ENCODE peak calls at places on chromosomes 12 and 14, in four cellular contexts. One of them, this sample, is unnamed. For H3K4me1, the result is how much of the 10 kb centered on the place peaks cover.

GRCh38 chr12:58364389-58365086 is 423.2 kb downstream of the ATP23 start:
- DNase-seq in left ventricle myocardium inferior: no peak
- DNase-seq in tibial nerve: no peak
- DNase-seq in aorta: no peak
- DNase-seq in this sample: no peak

GRCh38 chr14:51219473-51220448 is 20.3 kb upstream of the TMX1 start:
- DNase-seq in left ventricle myocardium inferior: no peak
- DNase-seq in tibial nerve: peak
- DNase-seq in aorta: no peak
- DNase-seq in this sample: no peak

GRCh38 chr12:104275689-104276088 is 27.9 kb upstream of the EID3 start:
- DNase-seq in left ventricle myocardium inferior: no peak
- DNase-seq in tibial nerve: no peak
- DNase-seq in aorta: no peak
- DNase-seq in this sample: no peak

GRCh38 chr12:103632554-103633216 is 45.6 kb downstream of the STAB2 start:
- DNase-seq in left ventricle myocardium inferior: no peak
- DNase-seq in tibial nerve: no peak
- DNase-seq in aorta: peak
- DNase-seq in this sample: no peak

GRCh38 chr14:78927261-78927660 is 757.1 kb downstream of the NRXN3 start:
- DNase-seq in left ventricle myocardium inferior: no peak
- DNase-seq in tibial nerve: no peak
- DNase-seq in aorta: no peak
- DNase-seq in this sample: no peak

GRCh38 chr14:92586001-92586947 is 72.7 kb downstream of the RIN3 start:
- DNase-seq in left ventricle myocardium inferior: no peak
- DNase-seq in tibial nerve: no peak
- DNase-seq in aorta: peak
- DNase-seq in this sample: no peak

GRCh38 chr12:51389302-51389999 is 1.8 kb downstream of the GALNT6 start:
- DNase-seq in left ventricle myocardium inferior: no peak
- DNase-seq in tibial nerve: no peak
- DNase-seq in aorta: no peak
- DNase-seq in this sample: no peak

GRCh38 chr14:87260460-87260859 is 732.5 kb downstream of the GALC start:
- DNase-seq in left ventricle myocardium inferior: no peak
- DNase-seq in tibial nerve: no peak
- DNase-seq in aorta: no peak
- DNase-seq in this sample: no peak

GRCh38 chr12:131091976-131092691 is 138.4 kb downstream of the ADGRD1 start:
- DNase-seq in left ventricle myocardium inferior: no peak
- DNase-seq in tibial nerve: no peak
- DNase-seq in aorta: peak
- DNase-seq in this sample: peak

GRCh38 chr12:3755898-3756297 is 3.0 kb upstream of the CRACR2A start:
- DNase-seq in left ventricle myocardium inferior: no peak
- DNase-seq in tibial nerve: no peak
- DNase-seq in aorta: no peak
- DNase-seq in this sample: no peak

GRCh38 chr12:58365087-58365390 is 423.7 kb downstream of the ATP23 start:
- DNase-seq in left ventricle myocardium inferior: no peak
- DNase-seq in tibial nerve: no peak
- DNase-seq in aorta: no peak
- DNase-seq in this sample: no peak

GRCh38 chr12:457676-458075 is 2.1 kb upstream of the B4GALNT3 start:
- DNase-seq in left ventricle myocardium inferior: no peak
- DNase-seq in tibial nerve: no peak
- DNase-seq in aorta: no peak
- DNase-seq in this sample: no peak

GRCh38 chr12:74539765-74540526 is 2.3 kb downstream of the ATXN7L3B start:
- DNase-seq in left ventricle myocardium inferior: no peak
- DNase-seq in tibial nerve: no peak
- DNase-seq in aorta: no peak
- DNase-seq in this sample: no peak

GRCh38 chr14:73567951-73568885 is 795 bp upstream of the ACOT2 start:
- DNase-seq in left ventricle myocardium inferior: no peak
- DNase-seq in tibial nerve: no peak
- DNase-seq in aorta: no peak
- DNase-seq in this sample: no peak

GRCh38 chr12:112900298-112901145 is 6.2 kb upstream of the OAS1 start:
- DNase-seq in left ventricle myocardium inferior: no peak
- DNase-seq in tibial nerve: peak
- DNase-seq in aorta: no peak
- DNase-seq in this sample: no peak

GRCh38 chr12:107732365-107732764 is 28.6 kb downstream of the PRDM4 start:
- DNase-seq in left ventricle myocardium inferior: no peak
- DNase-seq in tibial nerve: no peak
- DNase-seq in aorta: no peak
- DNase-seq in this sample: no peak

GRCh38 chr12:124928912-124929530 is 14.6 kb upstream of the UBC start:
- DNase-seq in left ventricle myocardium inferior: no peak
- DNase-seq in tibial nerve: no peak
- DNase-seq in aorta: peak
- DNase-seq in this sample: no peak

DNA sequence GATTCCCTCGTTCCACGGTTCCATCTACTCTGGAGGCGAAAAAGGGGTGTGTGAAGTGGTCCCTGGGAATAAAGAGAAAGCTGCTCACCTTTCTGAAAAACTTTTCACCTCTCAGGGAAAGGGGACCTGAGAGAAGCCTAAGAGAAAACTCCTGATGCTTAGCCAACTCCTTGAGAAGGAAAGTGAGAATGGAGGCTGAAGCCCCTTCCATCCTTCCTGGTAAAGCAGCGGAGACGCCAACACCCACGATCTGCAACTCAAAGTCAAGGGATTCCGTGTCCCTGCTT is 110.0 kb downstream of the ARF6 start:
- DNase-seq in left ventricle myocardium inferior: no peak
- DNase-seq in tibial nerve: no peak
- DNase-seq in aorta: no peak
- DNase-seq in this sample: no peak
- H3K4me1 ChIP-seq in left ventricle myocardium inferior: half or more
- H3K4me1 ChIP-seq in tibial nerve: under half
- H3K4me1 ChIP-seq in aorta: under half
- H3K4me1 ChIP-seq in this sample: under half

GRCh38 chr14:22813145-22813544 is 2.1 kb downstream of the SLC7A7 start:
- DNase-seq in left ventricle myocardium inferior: no peak
- DNase-seq in tibial nerve: no peak
- DNase-seq in aorta: no peak
- DNase-seq in this sample: no peak

GRCh38 chr14:22814945-22815713 is at the start of gene SLC7A7:
- DNase-seq in left ventricle myocardium inferior: no peak
- DNase-seq in tibial nerve: no peak
- DNase-seq in aorta: no peak
- DNase-seq in this sample: no peak

GRCh38 chr14:22811752-22812151 is 3.5 kb downstream of the SLC7A7 start:
- DNase-seq in left ventricle myocardium inferior: no peak
- DNase-seq in tibial nerve: no peak
- DNase-seq in aorta: no peak
- DNase-seq in this sample: no peak

GRCh38 chr14:22814373-22814772 is 862 bp downstream of the SLC7A7 start:
- DNase-seq in left ventricle myocardium inferior: no peak
- DNase-seq in tibial nerve: no peak
- DNase-seq in aorta: no peak
- DNase-seq in this sample: no peak

GRCh38 chr14:22812744-22813143 is 2.5 kb downstream of the SLC7A7 start:
- DNase-seq in left ventricle myocardium inferior: no peak
- DNase-seq in tibial nerve: no peak
- DNase-seq in aorta: no peak
- DNase-seq in this sample: no peak
- H3K4me1 ChIP-seq in left ventricle myocardium inferior: under half
- H3K4me1 ChIP-seq in tibial nerve: under half
- H3K4me1 ChIP-seq in aorta: under half
- H3K4me1 ChIP-seq in this sample: under half

GRCh38 chr14:94578712-94579111 is 2.5 kb upstream of the SERPINA5 start:
- DNase-seq in left ventricle myocardium inferior: no peak
- DNase-seq in tibial nerve: no peak
- DNase-seq in aorta: no peak
- DNase-seq in this sample: no peak
- H3K4me1 ChIP-seq in left ventricle myocardium inferior: under half
- H3K4me1 ChIP-seq in tibial nerve: under half
- H3K4me1 ChIP-seq in aorta: under half
- H3K4me1 ChIP-seq in this sample: under half

DNA sequence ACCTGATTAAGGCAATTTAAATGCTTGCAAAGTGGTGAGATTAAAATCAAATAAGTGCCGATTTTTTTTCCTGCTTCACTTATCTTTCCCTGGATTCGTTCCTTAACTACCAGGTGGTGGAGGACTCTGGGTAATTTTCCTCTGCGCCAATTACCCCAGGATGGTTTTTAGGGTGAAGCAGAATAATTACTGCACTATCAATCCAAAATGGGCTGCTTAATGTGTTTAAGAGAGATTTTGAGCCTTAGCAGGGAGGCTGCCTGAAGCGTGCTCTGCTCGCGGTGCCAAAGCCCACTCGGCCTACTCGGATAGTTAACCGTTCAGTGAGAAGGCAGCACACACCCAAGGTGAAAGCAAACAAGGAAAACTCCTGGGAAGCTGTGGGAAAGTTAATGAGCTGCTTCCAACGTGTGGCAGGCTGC is 274.9 kb upstream of the LMO3 start:
- DNase-seq in left ventricle myocardium inferior: no peak
- DNase-seq in tibial nerve: no peak
- DNase-seq in aorta: no peak
- DNase-seq in this sample: no peak
- H3K4me1 ChIP-seq in left ventricle myocardium inferior: under half
- H3K4me1 ChIP-seq in tibial nerve: under half
- H3K4me1 ChIP-seq in aorta: under half
- H3K4me1 ChIP-seq in this sample: under half

GRCh38 chr12:116642101-116642500 is 82.9 kb downstream of the MAP1LC3B2 start:
- DNase-seq in left ventricle myocardium inferior: no peak
- DNase-seq in tibial nerve: no peak
- DNase-seq in aorta: no peak
- DNase-seq in this sample: no peak
- H3K4me1 ChIP-seq in left ventricle myocardium inferior: under half
- H3K4me1 ChIP-seq in tibial nerve: under half
- H3K4me1 ChIP-seq in aorta: under half
- H3K4me1 ChIP-seq in this sample: under half

DNA sequence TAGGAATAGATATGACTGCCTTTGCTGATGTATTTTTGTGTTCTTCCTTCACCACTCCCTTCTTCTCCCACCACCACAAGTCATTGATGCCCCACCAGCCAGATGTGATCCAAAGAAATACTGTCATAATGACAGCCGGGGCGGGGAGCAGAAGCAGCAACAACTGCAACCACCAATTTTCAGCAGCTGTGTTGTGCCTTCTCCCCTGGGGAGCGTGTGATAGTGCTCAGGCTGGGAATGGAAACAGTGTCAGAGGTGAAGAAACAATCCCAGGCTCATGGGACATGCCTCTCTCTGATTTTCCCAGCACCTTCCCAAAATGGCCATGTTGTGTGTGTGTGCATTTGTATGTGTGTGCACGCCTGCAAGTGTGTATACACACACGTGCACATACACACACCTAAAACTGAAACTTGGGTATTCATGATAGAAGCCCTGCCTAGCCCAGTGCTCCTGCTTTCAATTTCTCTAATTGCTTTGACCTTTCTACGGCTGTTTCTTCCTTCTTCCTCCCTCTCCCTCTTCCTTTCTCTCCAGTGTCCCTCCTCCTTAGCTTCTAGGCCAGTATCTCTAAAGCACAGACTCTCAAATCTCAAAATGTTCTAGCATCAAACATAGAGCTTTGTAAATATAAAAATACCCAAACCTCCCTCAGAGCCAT is 299.2 kb upstream of the FKBP4 start:
- DNase-seq in left ventricle myocardium inferior: no peak
- DNase-seq in tibial nerve: no peak
- DNase-seq in aorta: no peak
- DNase-seq in this sample: no peak
- H3K4me1 ChIP-seq in left ventricle myocardium inferior: half or more
- H3K4me1 ChIP-seq in tibial nerve: under half
- H3K4me1 ChIP-seq in aorta: under half
- H3K4me1 ChIP-seq in this sample: under half

GRCh38 chr12:65684906-65685305 is 139.4 kb upstream of the HMGA2 start:
- DNase-seq in left ventricle myocardium inferior: no peak
- DNase-seq in tibial nerve: no peak
- DNase-seq in aorta: no peak
- DNase-seq in this sample: no peak
- H3K4me1 ChIP-seq in left ventricle myocardium inferior: under half
- H3K4me1 ChIP-seq in tibial nerve: under half
- H3K4me1 ChIP-seq in aorta: under half
- H3K4me1 ChIP-seq in this sample: under half

GRCh38 chr12:23830210-23830609 is 119.3 kb downstream of the SOX5 start:
- DNase-seq in left ventricle myocardium inferior: no peak
- DNase-seq in tibial nerve: no peak
- DNase-seq in aorta: no peak
- DNase-seq in this sample: no peak
- H3K4me1 ChIP-seq in left ventricle myocardium inferior: under half
- H3K4me1 ChIP-seq in tibial nerve: under half
- H3K4me1 ChIP-seq in aorta: under half
- H3K4me1 ChIP-seq in this sample: under half